ENCODE peak calls at places on chromosome 13, in six cellular contexts. One of them, this sample, is unnamed.
A peak's percentile ranks its signal among the peaks of the same experiment; 100 is the strongest.

GRCh38 chr13:44211286-44211685 is 162.3 kb upstream of the SERP2 start:
- DNase-seq in H54: no peak
- DNase-seq in hepatocyte: no peak
- DNase-seq in CD8-positive, alpha-beta memory T cell: no peak
- DNase-seq in astrocyte of the hippocampus: no peak
- DNase-seq in HEK293T: no peak
- DNase-seq in this sample: no peak

GRCh38 chr13:45737571-45738002 is 35.5 kb downstream of the CBY2 start:
- DNase-seq in astrocyte of the hippocampus: no peak
- DNase-seq in H54: no peak
- DNase-seq in HEK293T: peak; percentile 23
- DNase-seq in hepatocyte: no peak
- DNase-seq in CD8-positive, alpha-beta memory T cell: no peak
- DNase-seq in this sample: no peak

GRCh38 chr13:47598340-47598911 is 402.6 kb downstream of the SUCLA2 start:
- DNase-seq in hepatocyte: no peak
- DNase-seq in H54: no peak
- DNase-seq in astrocyte of the hippocampus: peak; percentile 9
- DNase-seq in HEK293T: no peak
- DNase-seq in CD8-positive, alpha-beta memory T cell: no peak
- DNase-seq in this sample: no peak

GRCh38 chr13:74056829-74057564 is 77.2 kb downstream of the KLF12 start:
- DNase-seq in astrocyte of the hippocampus: no peak
- DNase-seq in hepatocyte: no peak
- DNase-seq in CD8-positive, alpha-beta memory T cell: no peak
- DNase-seq in HEK293T: peak; percentile 40
- DNase-seq in H54: no peak
- DNase-seq in this sample: no peak

GRCh38 chr13:111210488-111210887 is 95.4 kb downstream of the ARHGEF7 start:
- DNase-seq in H54: peak; percentile 97
- DNase-seq in hepatocyte: peak; percentile 51
- DNase-seq in HEK293T: no peak
- DNase-seq in CD8-positive, alpha-beta memory T cell: no peak
- DNase-seq in astrocyte of the hippocampus: peak; percentile 94
- DNase-seq in this sample: no peak

GRCh38 chr13:90951663-90952062 is 395.8 kb upstream of the MIR17HG start:
- DNase-seq in H54: no peak
- DNase-seq in CD8-positive, alpha-beta memory T cell: no peak
- DNase-seq in astrocyte of the hippocampus: no peak
- DNase-seq in hepatocyte: no peak
- DNase-seq in HEK293T: no peak
- DNase-seq in this sample: no peak

GRCh38 chr13:26971990-26972888 is 199.4 kb downstream of the USP12 start:
- DNase-seq in CD8-positive, alpha-beta memory T cell: no peak
- DNase-seq in astrocyte of the hippocampus: peak; percentile 23
- DNase-seq in H54: no peak
- DNase-seq in hepatocyte: peak; percentile 68
- DNase-seq in HEK293T: no peak
- DNase-seq in this sample: no peak

GRCh38 chr13:109275848-109276247 is 510.5 kb downstream of the IRS2 start:
- DNase-seq in HEK293T: no peak
- DNase-seq in astrocyte of the hippocampus: peak; percentile 58
- DNase-seq in H54: no peak
- DNase-seq in CD8-positive, alpha-beta memory T cell: no peak
- DNase-seq in hepatocyte: peak; percentile 22
- DNase-seq in this sample: peak; percentile 79

GRCh38 chr13:74975122-74975521 is 506.8 kb downstream of the TBC1D4 start:
- DNase-seq in H54: no peak
- DNase-seq in astrocyte of the hippocampus: no peak
- DNase-seq in CD8-positive, alpha-beta memory T cell: no peak
- DNase-seq in HEK293T: peak; percentile 49
- DNase-seq in hepatocyte: no peak
- DNase-seq in this sample: no peak

GRCh38 chr13:34161829-34162544 is 344.0 kb downstream of the RFC3 start:
- DNase-seq in H54: no peak
- DNase-seq in CD8-positive, alpha-beta memory T cell: no peak
- DNase-seq in HEK293T: no peak
- DNase-seq in astrocyte of the hippocampus: peak; percentile 83
- DNase-seq in hepatocyte: peak; percentile 33
- DNase-seq in this sample: peak; percentile 89

GRCh38 chr13:101289764-101290163 is 126.5 kb downstream of the NALCN start:
- DNase-seq in hepatocyte: peak; percentile 64
- DNase-seq in H54: peak; percentile 42
- DNase-seq in HEK293T: peak; percentile 7
- DNase-seq in CD8-positive, alpha-beta memory T cell: no peak
- DNase-seq in astrocyte of the hippocampus: peak; percentile 82
- DNase-seq in this sample: peak; percentile 11

GRCh38 chr13:85650613-85651012 is 148.6 kb downstream of the SLITRK6 start:
- DNase-seq in H54: no peak
- DNase-seq in HEK293T: no peak
- DNase-seq in astrocyte of the hippocampus: no peak
- DNase-seq in CD8-positive, alpha-beta memory T cell: no peak
- DNase-seq in hepatocyte: no peak
- DNase-seq in this sample: no peak

GRCh38 chr13:73940098-73940497 is 194.1 kb downstream of the KLF12 start:
- DNase-seq in CD8-positive, alpha-beta memory T cell: no peak
- DNase-seq in astrocyte of the hippocampus: no peak
- DNase-seq in H54: no peak
- DNase-seq in hepatocyte: no peak
- DNase-seq in HEK293T: no peak
- DNase-seq in this sample: no peak

GRCh38 chr13:38670627-38671026 is 16.2 kb upstream of the FREM2 start:
- DNase-seq in HEK293T: no peak
- DNase-seq in astrocyte of the hippocampus: peak; percentile 9
- DNase-seq in hepatocyte: no peak
- DNase-seq in CD8-positive, alpha-beta memory T cell: no peak
- DNase-seq in H54: no peak
- DNase-seq in this sample: no peak

GRCh38 chr13:73335226-73335625 is 276.4 kb downstream of the KLF5 start:
- DNase-seq in HEK293T: no peak
- DNase-seq in CD8-positive, alpha-beta memory T cell: no peak
- DNase-seq in H54: no peak
- DNase-seq in hepatocyte: no peak
- DNase-seq in astrocyte of the hippocampus: peak; percentile 29
- DNase-seq in this sample: peak; percentile 45

GRCh38 chr13:108705031-108705430 is 75.6 kb downstream of the MYO16 start:
- DNase-seq in hepatocyte: peak; percentile 43
- DNase-seq in astrocyte of the hippocampus: no peak
- DNase-seq in CD8-positive, alpha-beta memory T cell: no peak
- DNase-seq in HEK293T: no peak
- DNase-seq in H54: no peak
- DNase-seq in this sample: peak; percentile 80

This sample was measured in A549.